ENCODE peak calls at places on chromosome 10, in ten cellular contexts. Z is transverse colon; T is H4; J is stimulated activated CD4-positive, alpha-beta T cell treated with anti-CD3 and anti-CD28 coated beads, Interleukin-1b, Interleukin-23, amount 100 ng/mL, for 4 hours; S is suprapubic skin; D is NCI-H69; M is adrenal gland; E is memory B cell; Q is T-cell; R is ELR. B is an unnamed sample.
A peak's percentile ranks its signal among the peaks of the same experiment; 100 is the strongest.

GRCh38 chr10:121999301-121999700 is 10.3 kb downstream of the TACC2 start:
- DNase-seq in Z (no peak), T (no peak), J (no peak), S (no peak), D (no peak), M (no peak), E (no peak), Q (no peak), R (no peak), B (no peak)

GRCh38 chr10:112565434-112566053 is 118.5 kb downstream of the VTI1A start:
- DNase-seq in Z (peak; percentile 32), T (peak; percentile 74), J (no peak), S (no peak), D (peak; percentile 64), M (peak; percentile 36), E (no peak), Q (no peak), R (peak; percentile 74), B (no peak)

GRCh38 chr10:6171891-6172354 is 30.8 kb upstream of the PFKFB3 start:
- DNase-seq in Z (peak; percentile 59), T (peak; percentile 60), J (no peak), S (no peak), D (no peak), M (peak; percentile 61), E (no peak), Q (no peak), R (peak; percentile 97), B (no peak)

GRCh38 chr10:28177944-28178637 is 124.8 kb downstream of the MPP7 start:
- DNase-seq in Z (no peak), T (no peak), J (no peak), S (no peak), D (no peak), M (no peak), E (no peak), Q (peak; percentile 1), R (peak; percentile 50), B (no peak)

GRCh38 chr10:17989908-17990767 is 38.4 kb downstream of the SLC39A12 start:
- DNase-seq in Z (no peak), T (no peak), J (no peak), S (no peak), D (no peak), M (no peak), E (no peak), Q (no peak), R (peak; percentile 92), B (no peak)

GRCh38 chr10:124231188-124232135 is 138.1 kb upstream of the CHST15 start:
- DNase-seq in Z (no peak), T (no peak), J (no peak), S (no peak), D (no peak), M (no peak), E (no peak), Q (peak; percentile 72), R (no peak), B (peak; percentile 31)

GRCh38 chr10:102153093-102153620 is 968 bp downstream of the NOLC1 start:
- DNase-seq in Z (no peak), T (no peak), J (no peak), S (no peak), D (no peak), M (no peak), E (no peak), Q (no peak), R (peak; percentile 24), B (no peak)

GRCh38 chr10:44682516-44682915 is 228.6 kb upstream of the TMEM72 start:
- DNase-seq in Z (no peak), T (no peak), J (no peak), S (no peak), D (no peak), M (peak; percentile 26), E (no peak), Q (no peak), R (no peak), B (no peak)

GRCh38 chr10:27635290-27635689 is 110.3 kb downstream of the MKX start:
- DNase-seq in Z (no peak), T (no peak), J (no peak), S (no peak), D (no peak), M (no peak), E (no peak), Q (no peak), R (no peak), B (no peak)

B was measured in activated effector memory CD4-positive, alpha-beta T cell treated with Interleukin-2 at 50 U/mL for 16 hours.